ENCODE peak calls at places on chromosomes 3 and 15, in seven cellular contexts. V, T, D, Q, M, R and C are unnamed samples.

GRCh38 chr3:160008979-160009378 is 20.3 kb downstream of the IL12A start:
- DNase-seq in T (no peak), Q (no peak), V (no peak), M (no peak), D (no peak), R (no peak), C (no peak)

GRCh38 chr3:7607669-7608068 is 746.8 kb downstream of the GRM7 start:
- DNase-seq in V (no peak), R (no peak), M (no peak), Q (no peak), T (no peak), D (no peak), C (no peak)

GRCh38 chr3:13600950-13601691 is 52.2 kb downstream of the FBLN2 start:
- DNase-seq in D (no peak), M (peak; percentile 96), T (peak; percentile 17), R (no peak), V (no peak), Q (peak; percentile 98), C (peak; percentile 31)

GRCh38 chr15:55916666-55917409 is 76.6 kb downstream of the NEDD4 start:
- DNase-seq in Q (peak; percentile 43), V (no peak), D (no peak), R (no peak), M (peak; percentile 53), T (no peak), C (no peak)

GRCh38 chr15:99987119-99987506 is 253.9 kb upstream of the LYSMD4 start:
- DNase-seq in R (no peak), T (no peak), Q (no peak), D (no peak), V (no peak), M (no peak), C (no peak)

GRCh38 chr3:188853896-188854295 is 317.9 kb upstream of the TPRG1 start:
- DNase-seq in D (no peak), R (no peak), Q (no peak), M (no peak), T (no peak), V (no peak), C (no peak)

GRCh38 chr15:67839358-67839928 is 402 bp downstream of the RNU6-1 start:
- DNase-seq in T (peak; percentile 24), R (peak; percentile 66), D (no peak), Q (peak; percentile 51), V (peak; percentile 88), M (no peak), C (no peak)

GRCh38 chr3:171967932-171968678 is 71.3 kb upstream of the FNDC3B start:
- DNase-seq in Q (peak; percentile 18), V (no peak), T (no peak), D (no peak), M (no peak), R (no peak), C (no peak)

GRCh38 chr3:15795563-15796308 is 2.0 kb downstream of the ANKRD28 start:
- DNase-seq in T (no peak), Q (peak; percentile 53), V (no peak), R (no peak), M (no peak), D (no peak), C (peak; percentile 72)

GRCh38 chr15:68232937-68233336 is 3.4 kb upstream of the CLN6 start:
- DNase-seq in T (no peak), D (no peak), M (no peak), R (no peak), V (no peak), Q (no peak), C (no peak)

GRCh38 chr3:188037965-188038581 is 115.9 kb upstream of the LPP start:
- DNase-seq in Q (peak; percentile 48), T (no peak), D (no peak), M (no peak), V (peak; percentile 57), R (no peak), C (no peak)

GRCh38 chr3:141070727-141071357 is 19.7 kb downstream of the SPSB4 start:
- DNase-seq in D (no peak), R (no peak), M (no peak), T (no peak), V (no peak), Q (no peak), C (no peak)